ENCODE peak calls at places on chromosome 21, in six cellular contexts. One of them, this sample, is unnamed.

GRCh38 chr21:44267655-44268142 is 6.0 kb upstream of the DNMT3L start:
- DNase-seq in glutamatergic neuron: peak
- DNase-seq in astrocyte of the spinal cord: no peak
- DNase-seq in stimulated activated CD8-positive, alpha-beta memory T cell treated with anti-CD3 and anti-CD28 coated beads, Interleukin-4, amount 100 ng/mL, for 48 hours: no peak
- DNase-seq in erythroblast: no peak
- DNase-seq in NCI-H1436: no peak
- DNase-seq in this sample: no peak

GRCh38 chr21:37936010-37936785 is 19.9 kb upstream of the KCNJ6 start:
- DNase-seq in glutamatergic neuron: no peak
- DNase-seq in astrocyte of the spinal cord: no peak
- DNase-seq in stimulated activated CD8-positive, alpha-beta memory T cell treated with anti-CD3 and anti-CD28 coated beads, Interleukin-4, amount 100 ng/mL, for 48 hours: no peak
- DNase-seq in erythroblast: no peak
- DNase-seq in NCI-H1436: no peak
- DNase-seq in this sample: no peak

GRCh38 chr21:32301596-32301995 is 2.9 kb downstream of the MRAP start:
- DNase-seq in glutamatergic neuron: no peak
- DNase-seq in astrocyte of the spinal cord: no peak
- DNase-seq in stimulated activated CD8-positive, alpha-beta memory T cell treated with anti-CD3 and anti-CD28 coated beads, Interleukin-4, amount 100 ng/mL, for 48 hours: no peak
- DNase-seq in erythroblast: no peak
- DNase-seq in NCI-H1436: no peak
- DNase-seq in this sample: no peak

GRCh38 chr21:36487641-36488307 is 7.9 kb upstream of the CLDN14 start:
- DNase-seq in glutamatergic neuron: no peak
- DNase-seq in astrocyte of the spinal cord: peak
- DNase-seq in stimulated activated CD8-positive, alpha-beta memory T cell treated with anti-CD3 and anti-CD28 coated beads, Interleukin-4, amount 100 ng/mL, for 48 hours: no peak
- DNase-seq in erythroblast: no peak
- DNase-seq in NCI-H1436: no peak
- DNase-seq in this sample: no peak

GRCh38 chr21:42059141-42059540 is 12.0 kb upstream of the UMODL1 start:
- DNase-seq in glutamatergic neuron: no peak
- DNase-seq in astrocyte of the spinal cord: no peak
- DNase-seq in stimulated activated CD8-positive, alpha-beta memory T cell treated with anti-CD3 and anti-CD28 coated beads, Interleukin-4, amount 100 ng/mL, for 48 hours: no peak
- DNase-seq in erythroblast: no peak
- DNase-seq in NCI-H1436: no peak
- DNase-seq in this sample: no peak

GRCh38 chr21:33945652-33946270 is 30.2 kb upstream of the ATP5PO start:
- DNase-seq in glutamatergic neuron: no peak
- DNase-seq in astrocyte of the spinal cord: no peak
- DNase-seq in stimulated activated CD8-positive, alpha-beta memory T cell treated with anti-CD3 and anti-CD28 coated beads, Interleukin-4, amount 100 ng/mL, for 48 hours: peak
- DNase-seq in erythroblast: peak
- DNase-seq in NCI-H1436: no peak
- DNase-seq in this sample: no peak

GRCh38 chr21:15141236-15141970 is 76.6 kb upstream of the NRIP1 start:
- DNase-seq in glutamatergic neuron: no peak
- DNase-seq in astrocyte of the spinal cord: no peak
- DNase-seq in stimulated activated CD8-positive, alpha-beta memory T cell treated with anti-CD3 and anti-CD28 coated beads, Interleukin-4, amount 100 ng/mL, for 48 hours: no peak
- DNase-seq in erythroblast: no peak
- DNase-seq in NCI-H1436: no peak
- DNase-seq in this sample: no peak

GRCh38 chr21:14864211-14865021 is 200.4 kb downstream of the NRIP1 start:
- DNase-seq in glutamatergic neuron: peak
- DNase-seq in astrocyte of the spinal cord: peak
- DNase-seq in stimulated activated CD8-positive, alpha-beta memory T cell treated with anti-CD3 and anti-CD28 coated beads, Interleukin-4, amount 100 ng/mL, for 48 hours: peak
- DNase-seq in erythroblast: peak
- DNase-seq in NCI-H1436: peak
- DNase-seq in this sample: peak

GRCh38 chr21:38261851-38262250 is 5.1 kb downstream of the KCNJ15 start:
- DNase-seq in glutamatergic neuron: no peak
- DNase-seq in astrocyte of the spinal cord: no peak
- DNase-seq in stimulated activated CD8-positive, alpha-beta memory T cell treated with anti-CD3 and anti-CD28 coated beads, Interleukin-4, amount 100 ng/mL, for 48 hours: no peak
- DNase-seq in erythroblast: no peak
- DNase-seq in NCI-H1436: no peak
- DNase-seq in this sample: no peak

GRCh38 chr21:29342394-29342957 is 43.8 kb downstream of the BACH1 start:
- DNase-seq in glutamatergic neuron: peak
- DNase-seq in astrocyte of the spinal cord: peak
- DNase-seq in stimulated activated CD8-positive, alpha-beta memory T cell treated with anti-CD3 and anti-CD28 coated beads, Interleukin-4, amount 100 ng/mL, for 48 hours: peak
- DNase-seq in erythroblast: no peak
- DNase-seq in NCI-H1436: no peak
- DNase-seq in this sample: no peak

GRCh38 chr21:20618878-20619277 is 379.3 kb upstream of the NCAM2 start:
- DNase-seq in glutamatergic neuron: no peak
- DNase-seq in astrocyte of the spinal cord: no peak
- DNase-seq in stimulated activated CD8-positive, alpha-beta memory T cell treated with anti-CD3 and anti-CD28 coated beads, Interleukin-4, amount 100 ng/mL, for 48 hours: no peak
- DNase-seq in erythroblast: no peak
- DNase-seq in NCI-H1436: no peak
- DNase-seq in this sample: no peak

GRCh38 chr21:25961042-25961441 is 209.5 kb downstream of the APP start:
- DNase-seq in glutamatergic neuron: no peak
- DNase-seq in astrocyte of the spinal cord: no peak
- DNase-seq in stimulated activated CD8-positive, alpha-beta memory T cell treated with anti-CD3 and anti-CD28 coated beads, Interleukin-4, amount 100 ng/mL, for 48 hours: no peak
- DNase-seq in erythroblast: no peak
- DNase-seq in NCI-H1436: no peak
- DNase-seq in this sample: no peak

This sample was measured in progenitor cell of endocrine pancreas.